ENCODE peak calls at places on chromosomes 13 and 19, in eight cellular contexts. E, A, I, C, L, H, D and B are unnamed samples.

GRCh38 chr19:40219721-40220276 is 1.6 kb upstream of the TTC9B start:
- DNase-seq in E (peak; percentile 37), A (peak; percentile 82), I (no peak), C (no peak), L (peak; percentile 66), H (no peak), D (no peak), B (no peak)

GRCh38 chr19:2695288-2695866 is 7.1 kb downstream of the GNG7 start:
- DNase-seq in E (no peak), A (peak; percentile 13), I (peak; percentile 43), C (no peak), L (no peak), H (peak; percentile 12), D (no peak), B (no peak)

GRCh38 chr13:24629320-24629719 is 50.9 kb upstream of the ATP12A start:
- DNase-seq in E (peak; percentile 20), A (no peak), I (no peak), C (no peak), L (no peak), H (no peak), D (no peak), B (no peak)

GRCh38 chr13:36548129-36548528 is 115.8 kb downstream of the CCNA1 start:
- DNase-seq in E (no peak), A (no peak), I (no peak), C (no peak), L (no peak), H (no peak), D (no peak), B (no peak)

GRCh38 chr19:12610540-12611360 is at the start of the genes ZNF490 and ZNF791:
- DNase-seq in E (peak; percentile 98), A (peak; percentile 95), I (peak; percentile 95), C (peak; percentile 99), L (peak; percentile 99), H (peak; percentile 96), D (peak; percentile 93), B (peak; percentile 97)

GRCh38 chr13:111792956-111793355 is 274.0 kb upstream of the SOX1 start:
- DNase-seq in E (no peak), A (no peak), I (no peak), C (no peak), L (no peak), H (no peak), D (no peak), B (no peak)

GRCh38 chr13:27662738-27663470 is 41.2 kb downstream of the POLR1D start:
- DNase-seq in E (no peak), A (no peak), I (no peak), C (no peak), L (no peak), H (no peak), D (no peak), B (no peak)

GRCh38 chr19:5293607-5294089 is 47.0 kb downstream of the PTPRS start:
- DNase-seq in E (peak; percentile 41), A (no peak), I (no peak), C (peak; percentile 88), L (peak; percentile 83), H (peak; percentile 61), D (no peak), B (peak; percentile 74)

GRCh38 chr13:26037302-26037701 is 14.5 kb downstream of the SHISA2 start:
- DNase-seq in E (no peak), A (peak; percentile 7), I (no peak), C (peak; percentile 84), L (peak; percentile 45), H (peak; percentile 43), D (no peak), B (no peak)

GRCh38 chr13:37640499-37640898 is 41.9 kb upstream of the POSTN start:
- DNase-seq in E (peak; percentile 82), A (peak; percentile 21), I (no peak), C (peak; percentile 44), L (no peak), H (no peak), D (peak; percentile 55), B (peak; percentile 12)

GRCh38 chr13:45623516-45624090 is 8.1 kb upstream of the ERICH6B start:
- DNase-seq in E (peak; percentile 24), A (no peak), I (no peak), C (peak; percentile 47), L (no peak), H (no peak), D (no peak), B (no peak)

GRCh38 chr19:40322951-40323615 is 25.1 kb downstream of the C19orf47 start:
- DNase-seq in E (no peak), A (no peak), I (no peak), C (no peak), L (no peak), H (no peak), D (no peak), B (no peak)

GRCh38 chr19:43300876-43301765 is 31.8 kb upstream of the PSG9 start:
- DNase-seq in E (no peak), A (no peak), I (no peak), C (no peak), L (no peak), H (no peak), D (no peak), B (no peak)

GRCh38 chr13:30394798-30395191 is 27.5 kb upstream of the UBE2L5 start:
- DNase-seq in E (peak; percentile 33), A (peak; percentile 16), I (peak; percentile 44), C (no peak), L (no peak), H (no peak), D (no peak), B (no peak)

GRCh38 chr19:45202637-45203036 is 24.1 kb downstream of the BLOC1S3 start:
- DNase-seq in E (peak; percentile 8), A (no peak), I (no peak), C (no peak), L (no peak), H (no peak), D (no peak), B (no peak)

GRCh38 chr13:21310220-21310619 is 133.8 kb downstream of the MRPL57 start:
- DNase-seq in E (peak; percentile 8), A (peak; percentile 81), I (no peak), C (no peak), L (no peak), H (no peak), D (no peak), B (no peak)

GRCh38 chr13:113551081-113552000 is 33.2 kb upstream of the TFDP1 start:
- DNase-seq in E (no peak), A (no peak), I (no peak), C (no peak), L (no peak), H (no peak), D (no peak), B (no peak)

GRCh38 chr13:102309110-102309509 is 92.7 kb downstream of the FGF14 start:
- DNase-seq in E (no peak), A (no peak), I (no peak), C (no peak), L (peak; percentile 61), H (no peak), D (no peak), B (no peak)

GRCh38 chr13:42039946-42040729 is 8.3 kb upstream of the DGKH start:
- DNase-seq in E (peak; percentile 91), A (peak; percentile 81), I (peak; percentile 79), C (peak; percentile 87), L (peak; percentile 94), H (peak; percentile 80), D (peak; percentile 69), B (peak; percentile 88)
- TF ChIP-seq CTCF in E (no peak), A (peak; percentile 16), I (no peak), C (no peak), L (no peak), H (peak; percentile 18), D (peak; percentile 7), B (no peak)

GRCh38 chr13:110322828-110323171 is 15.7 kb downstream of the COL4A2 start:
- DNase-seq in E (no peak), A (no peak), I (no peak), C (no peak), L (no peak), H (no peak), D (no peak), B (no peak)

GRCh38 chr13:110323986-110324749 is 17.1 kb downstream of the COL4A2 start:
- DNase-seq in E (no peak), A (no peak), I (no peak), C (no peak), L (no peak), H (no peak), D (no peak), B (no peak)

GRCh38 chr13:110322126-110322827 is 15.2 kb downstream of the COL4A2 start:
- DNase-seq in E (no peak), A (no peak), I (no peak), C (no peak), L (no peak), H (no peak), D (no peak), B (no peak)

GRCh38 chr13:110320645-110321044 is 13.6 kb downstream of the COL4A2 start:
- DNase-seq in E (no peak), A (no peak), I (no peak), C (no peak), L (no peak), H (no peak), D (no peak), B (no peak)

DNA sequence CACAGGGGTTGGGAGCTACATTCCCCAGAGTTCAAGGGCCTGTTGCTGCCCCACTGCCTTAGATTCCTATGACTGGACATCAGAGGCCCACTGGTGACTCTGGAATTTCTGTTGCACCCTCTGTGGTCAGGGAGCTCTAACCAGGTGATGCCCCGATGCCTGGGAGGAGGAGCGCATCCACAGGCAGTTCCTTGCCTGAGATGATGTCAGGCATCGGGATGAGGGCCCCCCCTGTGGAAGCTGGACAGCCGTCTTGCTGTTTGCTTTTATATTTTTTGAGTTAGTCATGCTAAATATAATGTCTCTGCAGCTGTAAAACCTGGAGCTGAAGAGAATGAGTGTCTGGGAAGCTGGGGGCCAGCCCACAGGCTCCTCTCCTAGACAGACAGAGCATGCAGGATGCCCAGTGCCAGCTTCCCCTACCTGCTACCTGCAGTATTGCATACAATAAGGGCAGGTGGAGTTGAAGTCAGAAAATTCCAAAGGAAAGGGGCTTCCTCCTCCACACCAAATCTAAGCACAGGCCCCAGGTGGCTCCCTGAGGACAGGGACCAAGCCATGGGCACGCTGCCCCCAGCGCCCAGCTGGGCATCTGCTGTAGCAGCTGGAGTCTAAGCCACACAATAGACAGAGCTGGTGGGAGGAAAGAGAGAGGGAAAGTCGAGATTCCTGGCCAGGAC is 16.2 kb downstream of the COL4A2 start:
- DNase-seq in E (peak; percentile 83), A (no peak), I (no peak), C (no peak), L (no peak), H (no peak), D (peak; percentile 81), B (no peak)
- TF ChIP-seq CTCF in E (peak; percentile 31), A (peak; percentile 18), I (no peak), C (no peak), L (no peak), H (no peak), D (peak; percentile 34), B (no peak)

DNA sequence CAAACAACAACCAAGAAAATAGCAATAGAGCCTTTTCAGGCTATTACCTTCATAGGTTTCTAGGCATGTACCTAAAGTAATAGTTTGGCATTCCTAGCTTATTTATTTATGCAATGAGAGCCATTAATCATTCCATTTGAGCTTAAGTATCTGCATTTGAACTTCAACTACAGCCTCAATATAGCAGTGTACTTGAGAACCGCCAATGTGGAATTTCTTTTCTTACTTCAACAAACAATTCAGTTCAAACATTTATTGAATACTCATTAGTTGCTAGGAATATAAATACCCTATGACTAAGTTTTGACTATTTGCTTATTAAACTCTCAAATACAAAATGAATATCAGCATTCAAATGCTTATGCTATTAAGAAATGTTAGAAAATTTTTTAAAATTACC is 38.0 kb upstream of the FREM2 start:
- DNase-seq in E (no peak), A (no peak), I (no peak), C (no peak), L (no peak), H (no peak), D (no peak), B (no peak)
- TF ChIP-seq CTCF in E (no peak), A (no peak), I (no peak), C (no peak), L (no peak), H (no peak), D (no peak), B (no peak)

GRCh38 chr19:9858766-9859165 is 23.6 kb downstream of the PIN1 start:
- DNase-seq in E (no peak), A (no peak), I (no peak), C (no peak), L (no peak), H (no peak), D (no peak), B (no peak)
- TF ChIP-seq CTCF in E (no peak), A (no peak), I (no peak), C (no peak), L (no peak), H (no peak), D (no peak), B (no peak)